ENCODE peak calls at places on chromosomes 1 and 21, in eight cellular contexts. One of them, this sample, is unnamed.

GRCh38 chr1:78157162-78157561 is 111.4 kb downstream of the GIPC2 start:
- DNase-seq in body of pancreas: no peak
- DNase-seq in esophagus muscularis mucosa: no peak
- DNase-seq in prostate gland: no peak
- DNase-seq in sigmoid colon: no peak
- DNase-seq in spleen: no peak
- DNase-seq in A549: no peak
- DNase-seq in uterus: no peak
- DNase-seq in this sample: no peak

GRCh38 chr21:43321111-43321510 is 105.8 kb downstream of the SIK1 start:
- DNase-seq in A549: no peak
- DNase-seq in sigmoid colon: no peak
- DNase-seq in prostate gland: no peak
- DNase-seq in spleen: no peak
- DNase-seq in uterus: no peak
- DNase-seq in esophagus muscularis mucosa: no peak
- DNase-seq in body of pancreas: no peak
- DNase-seq in this sample: no peak

GRCh38 chr1:187018291-187018690 is 189.5 kb downstream of the PLA2G4A start:
- DNase-seq in sigmoid colon: no peak
- DNase-seq in esophagus muscularis mucosa: no peak
- DNase-seq in A549: no peak
- DNase-seq in body of pancreas: no peak
- DNase-seq in spleen: no peak
- DNase-seq in prostate gland: no peak
- DNase-seq in uterus: no peak
- DNase-seq in this sample: no peak

GRCh38 chr1:201676061-201676644 is 137.2 kb downstream of the NAV1 start:
- DNase-seq in body of pancreas: peak
- DNase-seq in prostate gland: no peak
- DNase-seq in A549: peak
- DNase-seq in spleen: no peak
- DNase-seq in uterus: no peak
- DNase-seq in esophagus muscularis mucosa: no peak
- DNase-seq in sigmoid colon: peak
- DNase-seq in this sample: no peak

GRCh38 chr1:96872757-96873156 is 151.2 kb downstream of the PTBP2 start:
- DNase-seq in A549: no peak
- DNase-seq in spleen: no peak
- DNase-seq in sigmoid colon: no peak
- DNase-seq in esophagus muscularis mucosa: no peak
- DNase-seq in uterus: no peak
- DNase-seq in prostate gland: no peak
- DNase-seq in body of pancreas: no peak
- DNase-seq in this sample: no peak

GRCh38 chr1:108079550-108079949 is 114.6 kb upstream of the VAV3 start:
- DNase-seq in uterus: no peak
- DNase-seq in esophagus muscularis mucosa: no peak
- DNase-seq in prostate gland: no peak
- DNase-seq in sigmoid colon: no peak
- DNase-seq in A549: no peak
- DNase-seq in spleen: peak
- DNase-seq in body of pancreas: no peak
- DNase-seq in this sample: no peak

GRCh38 chr21:41612674-41613250 is 104.8 kb upstream of the TMPRSS2 start:
- DNase-seq in body of pancreas: peak
- DNase-seq in uterus: peak
- DNase-seq in esophagus muscularis mucosa: peak
- DNase-seq in sigmoid colon: peak
- DNase-seq in A549: peak
- DNase-seq in prostate gland: peak
- DNase-seq in spleen: no peak
- DNase-seq in this sample: peak

GRCh38 chr1:159120317-159120716 is 43.8 kb upstream of the AIM2 start:
- DNase-seq in spleen: no peak
- DNase-seq in sigmoid colon: no peak
- DNase-seq in esophagus muscularis mucosa: no peak
- DNase-seq in uterus: no peak
- DNase-seq in A549: no peak
- DNase-seq in body of pancreas: no peak
- DNase-seq in prostate gland: no peak
- DNase-seq in this sample: no peak

GRCh38 chr1:203049576-203050180 is 23.4 kb downstream of the PPFIA4 start:
- DNase-seq in body of pancreas: no peak
- DNase-seq in prostate gland: no peak
- DNase-seq in A549: no peak
- DNase-seq in spleen: no peak
- DNase-seq in uterus: no peak
- DNase-seq in sigmoid colon: no peak
- DNase-seq in esophagus muscularis mucosa: no peak
- DNase-seq in this sample: no peak

GRCh38 chr1:24894002-24894401 is 36.1 kb downstream of the RUNX3 start:
- DNase-seq in body of pancreas: no peak
- DNase-seq in prostate gland: no peak
- DNase-seq in sigmoid colon: no peak
- DNase-seq in spleen: peak
- DNase-seq in A549: no peak
- DNase-seq in uterus: no peak
- DNase-seq in esophagus muscularis mucosa: no peak
- DNase-seq in this sample: peak

GRCh38 chr1:24890861-24891260 is 39.2 kb downstream of the RUNX3 start:
- DNase-seq in prostate gland: no peak
- DNase-seq in body of pancreas: no peak
- DNase-seq in spleen: no peak
- DNase-seq in esophagus muscularis mucosa: no peak
- DNase-seq in sigmoid colon: no peak
- DNase-seq in uterus: no peak
- DNase-seq in A549: no peak
- DNase-seq in this sample: peak

GRCh38 chr1:24893431-24893830 is 36.6 kb downstream of the RUNX3 start:
- DNase-seq in sigmoid colon: peak
- DNase-seq in body of pancreas: no peak
- DNase-seq in A549: no peak
- DNase-seq in spleen: peak
- DNase-seq in esophagus muscularis mucosa: no peak
- DNase-seq in prostate gland: peak
- DNase-seq in uterus: no peak
- DNase-seq in this sample: peak

GRCh38 chr1:24895511-24895910 is 34.6 kb downstream of the RUNX3 start:
- DNase-seq in spleen: no peak
- DNase-seq in body of pancreas: no peak
- DNase-seq in uterus: no peak
- DNase-seq in esophagus muscularis mucosa: no peak
- DNase-seq in prostate gland: no peak
- DNase-seq in A549: no peak
- DNase-seq in sigmoid colon: peak
- DNase-seq in this sample: peak

DNA sequence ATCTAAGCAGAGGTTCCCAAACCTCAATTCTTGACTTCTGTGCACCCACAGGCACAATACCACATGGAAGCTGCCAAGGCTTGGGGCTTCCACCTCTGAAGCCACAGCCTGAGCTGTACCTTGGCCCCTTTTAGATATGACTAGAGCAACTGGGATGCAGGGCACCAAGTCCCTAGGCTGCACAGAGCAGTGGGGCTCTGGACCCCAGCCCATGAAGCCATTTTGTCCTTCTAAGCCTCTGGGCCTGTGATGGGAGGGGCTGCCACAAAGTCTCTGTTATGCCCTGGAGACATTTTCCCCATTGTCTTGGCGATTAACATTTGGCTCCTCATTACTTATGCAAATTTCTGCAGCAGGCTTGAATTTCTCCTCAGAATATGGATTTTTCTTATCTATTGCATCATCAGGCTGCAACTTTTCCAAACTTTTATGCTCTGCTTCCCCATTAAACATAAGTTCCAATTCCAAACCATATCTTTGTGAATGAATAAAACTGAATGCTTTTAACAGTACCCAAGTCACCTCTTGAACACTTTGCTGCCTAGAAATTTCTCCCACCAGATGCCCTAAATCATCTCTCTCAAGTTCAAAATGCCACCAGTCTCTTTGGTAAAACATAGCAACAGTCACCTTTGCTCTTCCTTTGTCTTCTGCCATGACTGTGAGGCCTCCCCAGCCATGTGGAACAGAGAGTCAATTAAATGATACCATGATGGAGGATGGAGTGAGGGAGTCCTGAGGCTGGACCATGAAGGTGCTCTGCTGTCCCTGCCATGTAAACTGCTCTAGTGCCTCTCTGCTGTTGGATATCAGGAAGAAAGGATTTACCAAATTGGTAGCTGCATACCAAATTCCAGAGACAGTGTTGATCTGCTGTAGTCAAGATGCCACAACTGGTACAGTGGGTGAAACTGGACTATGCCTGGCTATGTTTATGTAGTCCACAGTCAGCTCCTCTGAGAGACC is 37.6 kb downstream of the RUNX3 start:
- DNase-seq in prostate gland: no peak
- DNase-seq in A549: no peak
- DNase-seq in spleen: peak
- DNase-seq in sigmoid colon: peak
- DNase-seq in body of pancreas: no peak
- DNase-seq in esophagus muscularis mucosa: no peak
- DNase-seq in uterus: no peak
- DNase-seq in this sample: no peak
- H3K27ac ChIP-seq in prostate gland: no peak
- H3K27ac ChIP-seq in A549: no peak
- H3K27ac ChIP-seq in spleen: no peak
- H3K27ac ChIP-seq in sigmoid colon: no peak
- H3K27ac ChIP-seq in body of pancreas: no peak
- H3K27ac ChIP-seq in esophagus muscularis mucosa: no peak
- H3K27ac ChIP-seq in uterus: no peak
- H3K27ac ChIP-seq in this sample: no peak

DNA sequence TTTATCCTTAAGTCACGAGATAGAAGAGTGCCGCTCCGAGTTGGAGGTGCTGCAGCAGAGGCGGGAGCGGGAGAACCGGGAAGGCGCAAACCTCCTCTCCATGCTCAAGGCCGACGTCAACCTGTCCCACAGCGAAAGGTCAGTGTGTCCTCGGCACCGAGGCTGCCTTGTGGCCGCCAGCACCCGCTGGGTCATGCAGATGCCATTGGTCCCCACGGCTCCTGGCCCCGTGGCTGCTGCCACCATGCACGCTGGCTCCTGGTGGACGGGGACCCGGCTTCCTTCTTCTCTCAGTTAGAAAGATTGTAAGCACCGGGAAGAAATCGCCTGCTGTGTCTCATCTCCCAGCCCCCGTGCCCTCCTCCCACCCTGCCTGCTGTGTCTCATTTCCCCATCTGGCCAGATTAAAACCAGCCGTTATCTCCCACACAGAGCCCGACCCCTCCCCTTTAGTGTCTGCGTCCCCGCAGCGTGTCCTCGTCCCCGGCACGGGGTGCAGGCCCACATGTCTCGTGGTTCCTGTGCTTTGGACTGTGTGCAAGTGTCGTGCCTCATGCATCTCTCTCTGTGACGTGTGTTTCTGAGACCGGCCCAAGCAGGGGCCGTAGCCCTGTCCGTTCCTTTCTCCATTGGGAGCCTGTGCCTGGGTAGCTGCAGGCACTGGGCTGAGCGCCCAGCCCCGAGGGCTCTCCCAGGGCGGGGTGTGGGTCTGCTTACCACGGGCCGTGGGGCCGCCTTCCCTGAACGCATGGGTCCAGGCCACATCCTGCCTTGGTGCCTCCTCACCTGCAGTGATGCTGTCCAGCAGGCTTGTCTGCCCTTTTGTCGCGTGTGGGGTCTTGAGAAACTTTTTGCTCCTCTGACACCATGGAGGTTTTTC is 62.1 kb downstream of the PCNT start:
- DNase-seq in A549: no peak
- DNase-seq in sigmoid colon: no peak
- DNase-seq in uterus: no peak
- DNase-seq in esophagus muscularis mucosa: no peak
- DNase-seq in prostate gland: no peak
- DNase-seq in body of pancreas: no peak
- DNase-seq in spleen: no peak
- DNase-seq in this sample: no peak
- TF ChIP-seq POLR2A in A549: no peak
- TF ChIP-seq POLR2A in sigmoid colon: no peak
- TF ChIP-seq POLR2A in uterus: no peak
- TF ChIP-seq POLR2A in esophagus muscularis mucosa: no peak
- TF ChIP-seq POLR2A in prostate gland: no peak
- TF ChIP-seq POLR2A in body of pancreas: no peak
- TF ChIP-seq POLR2A in spleen: no peak
- TF ChIP-seq POLR2A in this sample: no peak

DNA sequence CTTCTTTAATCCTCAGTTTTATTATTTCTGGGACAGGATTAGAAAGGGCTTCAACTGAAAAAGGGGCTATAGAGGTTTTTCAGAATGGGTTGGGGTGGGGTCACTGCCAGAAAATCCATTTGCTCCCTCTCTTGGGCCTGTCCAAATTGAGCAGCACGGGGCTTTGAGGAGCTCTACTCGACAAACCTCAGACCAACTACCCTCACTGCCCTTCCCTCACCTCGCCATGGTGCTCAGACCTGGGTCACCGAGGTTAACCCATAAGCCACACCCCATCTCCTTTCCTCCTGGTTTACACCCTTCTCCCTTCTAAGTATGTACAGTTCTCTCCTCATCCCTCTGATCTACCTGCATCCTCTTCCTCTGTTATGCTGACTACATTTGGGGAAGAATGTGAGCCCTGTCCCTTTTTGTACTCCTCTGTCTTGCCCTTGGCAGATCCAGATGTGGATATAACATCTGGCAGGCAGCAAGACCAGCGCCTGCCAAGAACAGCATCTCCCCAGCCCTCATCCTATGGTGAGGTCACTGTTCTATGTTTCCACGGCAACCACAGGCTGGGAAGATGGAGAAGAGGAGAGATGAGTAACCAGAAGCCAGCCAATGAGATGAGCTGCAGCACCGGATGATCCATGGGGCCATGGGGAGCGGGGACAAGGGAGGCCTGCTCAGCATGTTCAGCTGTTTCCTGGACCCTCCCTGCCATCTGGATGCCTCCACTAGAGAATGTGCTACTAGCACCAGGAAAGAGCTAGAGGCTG is 3.7 kb upstream of the FABP3 start:
- DNase-seq in esophagus muscularis mucosa: no peak
- DNase-seq in prostate gland: no peak
- DNase-seq in uterus: no peak
- DNase-seq in body of pancreas: no peak
- DNase-seq in sigmoid colon: peak
- DNase-seq in spleen: no peak
- DNase-seq in A549: peak
- DNase-seq in this sample: no peak
- H3K27ac ChIP-seq in esophagus muscularis mucosa: no peak
- H3K27ac ChIP-seq in prostate gland: no peak
- H3K27ac ChIP-seq in uterus: no peak
- H3K27ac ChIP-seq in body of pancreas: no peak
- H3K27ac ChIP-seq in sigmoid colon: no peak
- H3K27ac ChIP-seq in spleen: no peak
- H3K27ac ChIP-seq in A549: no peak
- H3K27ac ChIP-seq in this sample: no peak

DNA sequence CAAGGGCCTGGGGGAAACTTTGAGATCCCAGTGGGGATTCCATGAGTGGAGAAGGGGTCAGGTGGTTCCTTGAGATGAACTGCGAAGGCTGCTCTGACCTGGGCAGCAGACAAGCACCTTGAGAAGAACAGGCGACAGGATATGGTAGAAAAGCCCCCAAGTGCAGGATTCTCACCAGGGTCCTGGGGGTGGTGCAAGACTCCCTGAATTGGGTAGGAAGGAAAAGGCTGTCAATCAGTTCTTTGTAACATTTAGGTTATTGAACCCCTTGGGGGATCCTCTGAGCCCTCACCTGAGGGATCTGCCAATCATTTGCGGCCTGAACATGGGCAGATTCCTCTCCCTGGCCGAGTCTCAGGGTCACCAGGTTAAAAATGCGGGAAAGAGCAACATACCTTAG is 2.4 kb upstream of the PRAMEF12 start:
- DNase-seq in esophagus muscularis mucosa: peak
- DNase-seq in spleen: no peak
- DNase-seq in uterus: no peak
- DNase-seq in body of pancreas: no peak
- DNase-seq in A549: no peak
- DNase-seq in sigmoid colon: no peak
- DNase-seq in prostate gland: no peak
- DNase-seq in this sample: no peak
- TF ChIP-seq POLR2A in esophagus muscularis mucosa: no peak
- TF ChIP-seq POLR2A in spleen: no peak
- TF ChIP-seq POLR2A in uterus: no peak
- TF ChIP-seq POLR2A in body of pancreas: no peak
- TF ChIP-seq POLR2A in A549: no peak
- TF ChIP-seq POLR2A in sigmoid colon: no peak
- TF ChIP-seq POLR2A in prostate gland: no peak
- TF ChIP-seq POLR2A in this sample: no peak